ENCODE peak calls at places on chromosomes 2 and 18, in four cellular contexts. One of them, this sample, is unnamed.

GRCh38 chr2:58512878-58513277 is 271.8 kb upstream of the FANCL start:
- DNase-seq in heart right ventricle: no peak
- DNase-seq in BJ: no peak
- DNase-seq in testis: no peak
- DNase-seq in this sample: no peak

GRCh38 chr18:54531402-54532065 is 59.5 kb upstream of the DYNAP start:
- DNase-seq in heart right ventricle: no peak
- DNase-seq in BJ: no peak
- DNase-seq in testis: no peak
- DNase-seq in this sample: no peak

GRCh38 chr2:200380139-200380561 is 73.7 kb downstream of the SPATS2L start:
- DNase-seq in heart right ventricle: no peak
- DNase-seq in BJ: no peak
- DNase-seq in testis: no peak
- DNase-seq in this sample: no peak

GRCh38 chr2:64336171-64336570 is 117.8 kb upstream of the LGALSL start:
- DNase-seq in heart right ventricle: no peak
- DNase-seq in BJ: no peak
- DNase-seq in testis: no peak
- DNase-seq in this sample: no peak

GRCh38 chr2:33215299-33215698 is 261.1 kb upstream of the RASGRP3 start:
- DNase-seq in heart right ventricle: peak; percentile 25
- DNase-seq in BJ: peak; percentile 92
- DNase-seq in testis: no peak
- DNase-seq in this sample: peak; percentile 93

GRCh38 chr2:49251766-49252165 is 97.5 kb upstream of the FSHR start:
- DNase-seq in heart right ventricle: no peak
- DNase-seq in BJ: peak; percentile 69
- DNase-seq in testis: no peak
- DNase-seq in this sample: peak; percentile 69

GRCh38 chr18:45324081-45324480 is 291.2 kb upstream of the SLC14A2 start:
- DNase-seq in heart right ventricle: no peak
- DNase-seq in BJ: no peak
- DNase-seq in testis: no peak
- DNase-seq in this sample: no peak

GRCh38 chr2:98463988-98464771 is 19.5 kb downstream of the INPP4A start:
- DNase-seq in heart right ventricle: no peak
- DNase-seq in BJ: no peak
- DNase-seq in testis: no peak
- DNase-seq in this sample: no peak

GRCh38 chr2:205563646-205564045 is 118.7 kb upstream of the NRP2 start:
- DNase-seq in heart right ventricle: no peak
- DNase-seq in BJ: no peak
- DNase-seq in testis: peak; percentile 59
- DNase-seq in this sample: peak; percentile 14

GRCh38 chr2:3005859-3006258 is 371.8 kb downstream of the EIPR1 start:
- DNase-seq in heart right ventricle: no peak
- DNase-seq in BJ: no peak
- DNase-seq in testis: no peak
- DNase-seq in this sample: no peak

DNA sequence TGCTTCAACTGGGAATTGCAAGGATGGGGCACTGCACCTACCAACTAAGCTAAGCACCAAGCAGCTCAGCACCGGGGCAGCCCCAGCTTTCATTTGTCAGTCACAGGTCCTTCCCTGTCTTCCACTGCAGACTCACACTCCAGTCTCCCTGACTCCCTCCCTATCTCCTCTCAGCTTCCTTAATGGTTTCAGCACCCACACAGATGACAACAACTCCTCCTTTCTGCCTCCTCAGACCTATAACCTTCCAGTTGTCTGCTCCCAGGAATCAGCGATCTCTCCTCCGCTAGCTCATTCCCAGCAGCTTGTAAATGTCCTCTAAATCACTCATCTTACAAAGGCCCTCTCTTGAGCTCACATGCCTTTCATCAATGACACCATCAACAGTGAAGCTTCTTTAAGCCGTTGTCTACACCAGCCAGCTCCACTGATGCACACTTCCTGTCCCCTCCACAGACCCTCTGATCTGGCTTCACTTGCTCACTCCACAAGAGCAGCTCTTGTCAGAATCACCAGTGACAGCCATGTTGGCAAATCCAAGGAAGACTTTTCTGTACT is 32.1 kb downstream of the CLASP1 start:
- DNase-seq in heart right ventricle: no peak
- DNase-seq in BJ: no peak
- DNase-seq in testis: no peak
- DNase-seq in this sample: no peak
- H3K4me3 ChIP-seq in heart right ventricle: no peak overlapping the region
- H3K4me3 ChIP-seq in BJ: no peak overlapping the region
- H3K4me3 ChIP-seq in testis: no peak overlapping the region
- H3K4me3 ChIP-seq in this sample: no peak overlapping the region

DNA sequence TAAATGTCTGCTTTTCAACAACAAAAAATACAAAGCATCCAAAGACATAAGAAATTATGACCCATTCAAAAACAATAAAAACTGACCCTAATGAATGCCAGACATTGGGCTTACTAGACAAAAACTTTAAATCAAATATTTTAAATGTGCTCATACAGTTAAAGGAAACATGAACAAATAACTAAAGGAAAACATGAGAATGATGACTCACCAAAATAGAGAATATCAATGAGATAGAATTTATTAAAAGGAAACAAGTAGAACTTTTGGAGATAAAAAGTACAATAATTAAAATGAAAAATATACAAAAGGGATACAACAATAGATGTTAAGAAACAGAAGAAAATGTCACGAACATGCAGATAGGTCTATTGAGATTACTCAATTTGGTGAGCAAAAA is 110.6 kb downstream of the TRABD2A start:
- DNase-seq in heart right ventricle: no peak
- DNase-seq in BJ: no peak
- DNase-seq in testis: no peak
- DNase-seq in this sample: no peak
- H3K4me3 ChIP-seq in heart right ventricle: no peak overlapping the region
- H3K4me3 ChIP-seq in BJ: no peak overlapping the region
- H3K4me3 ChIP-seq in testis: no peak overlapping the region
- H3K4me3 ChIP-seq in this sample: no peak overlapping the region

GRCh38 chr2:131801210-131801744 is 273.6 kb downstream of the CCDC74A start:
- DNase-seq in heart right ventricle: no peak
- DNase-seq in BJ: no peak
- DNase-seq in testis: no peak
- DNase-seq in this sample: no peak
- H3K4me3 ChIP-seq in heart right ventricle: peak overlapping the region; percentile 33
- H3K4me3 ChIP-seq in BJ: no peak overlapping the region
- H3K4me3 ChIP-seq in testis: peak overlapping the region; percentile 57
- H3K4me3 ChIP-seq in this sample: no peak overlapping the region

DNA sequence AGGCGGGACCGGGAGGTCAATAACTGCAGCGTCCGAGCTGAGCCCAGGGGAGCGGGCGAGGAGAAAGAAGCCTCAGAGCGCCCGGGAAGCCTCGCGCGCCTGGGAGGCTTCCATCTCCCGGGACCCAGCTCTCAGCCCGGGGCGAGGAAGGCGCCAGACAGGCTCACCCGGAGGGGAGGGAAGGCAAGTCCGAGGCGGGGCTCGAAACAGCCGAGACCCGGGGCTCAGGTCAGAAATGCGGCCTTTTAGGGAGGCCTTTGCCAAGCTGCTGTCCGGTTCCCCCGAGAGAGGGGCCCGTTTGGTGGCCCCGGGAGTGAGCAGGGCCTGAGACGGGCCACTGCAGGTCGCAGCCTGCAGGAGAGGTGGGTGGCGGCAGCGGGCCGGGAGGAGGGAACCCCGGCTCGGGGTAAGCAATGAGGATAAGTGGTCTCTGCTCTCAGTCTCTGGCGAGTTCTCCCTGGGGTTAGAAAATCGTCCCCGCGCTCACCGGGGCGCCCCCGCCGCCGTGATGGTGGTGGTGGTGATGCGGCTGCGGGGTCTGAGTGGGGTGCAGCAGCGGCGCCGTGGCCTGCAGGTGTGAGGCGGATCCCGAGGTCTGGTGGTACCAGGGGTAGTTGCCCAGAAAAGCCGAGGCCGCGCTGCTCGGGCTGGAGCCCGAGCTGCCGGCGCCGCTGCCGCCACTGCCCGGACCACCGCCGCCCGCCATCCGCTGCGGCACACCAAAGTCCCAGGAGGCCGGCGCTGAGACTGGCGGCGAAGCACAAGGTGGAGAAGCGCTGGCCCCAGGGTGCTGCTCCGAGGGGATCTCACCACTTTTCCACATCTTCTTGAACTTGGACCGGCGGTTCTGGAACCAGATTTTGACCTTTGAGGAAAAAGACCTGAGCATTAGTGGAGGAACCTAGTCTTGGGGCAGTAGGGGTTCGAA is 2.4 kb downstream of the DLX2 start:
- DNase-seq in heart right ventricle: no peak
- DNase-seq in BJ: no peak
- DNase-seq in testis: no peak
- DNase-seq in this sample: no peak
- H3K4me3 ChIP-seq in heart right ventricle: no peak overlapping the region
- H3K4me3 ChIP-seq in BJ: peak overlapping the region; percentile 22
- H3K4me3 ChIP-seq in testis: no peak overlapping the region
- H3K4me3 ChIP-seq in this sample: peak overlapping the region; percentile 1

DNA sequence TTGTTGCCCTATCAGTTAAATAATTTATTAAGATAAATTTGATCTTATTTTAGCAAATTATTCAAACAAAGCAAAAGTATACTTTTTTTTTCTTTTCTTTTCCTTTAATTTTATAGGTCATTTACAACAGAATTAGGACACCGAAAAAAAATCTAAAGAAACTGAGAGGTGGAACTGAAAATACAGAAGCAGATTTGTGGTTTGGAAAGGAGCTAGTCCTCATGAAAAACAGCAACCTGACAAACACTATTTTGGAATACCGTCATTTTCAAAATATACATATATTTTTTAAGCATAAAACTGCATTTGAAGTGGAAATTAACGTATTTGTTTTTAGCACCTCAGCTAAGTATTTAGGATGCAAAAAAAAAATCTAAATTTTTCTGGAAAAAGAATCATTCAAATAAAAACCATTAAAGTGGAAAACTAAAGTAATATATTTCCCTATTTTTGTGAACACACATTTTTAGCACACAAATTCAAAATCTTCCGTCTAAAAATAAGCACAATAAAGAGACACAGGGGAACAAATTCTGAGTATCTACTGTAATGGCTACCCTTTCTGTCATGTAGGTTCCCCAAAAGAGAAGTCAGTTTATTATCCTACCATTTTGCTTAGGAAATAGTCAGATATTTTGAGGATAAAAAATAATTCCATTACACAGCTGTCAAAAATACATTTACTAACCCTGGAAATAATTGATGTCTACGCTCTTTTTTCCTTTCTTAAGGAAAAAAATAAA is 2.7 kb downstream of the CCDC88A start:
- DNase-seq in heart right ventricle: no peak
- DNase-seq in BJ: no peak
- DNase-seq in testis: no peak
- DNase-seq in this sample: no peak
- H3K4me3 ChIP-seq in heart right ventricle: no peak overlapping the region
- H3K4me3 ChIP-seq in BJ: no peak overlapping the region
- H3K4me3 ChIP-seq in testis: no peak overlapping the region
- H3K4me3 ChIP-seq in this sample: peak overlapping the region; percentile 89

GRCh38 chr2:157388827-157389226 is 55.1 kb downstream of the CYTIP start:
- DNase-seq in heart right ventricle: no peak
- DNase-seq in BJ: no peak
- DNase-seq in testis: no peak
- DNase-seq in this sample: no peak

GRCh38 chr2:157386247-157386646 is 57.6 kb downstream of the CYTIP start:
- DNase-seq in heart right ventricle: no peak
- DNase-seq in BJ: no peak
- DNase-seq in testis: no peak
- DNase-seq in this sample: no peak

GRCh38 chr2:157386747-157387146 is 57.1 kb downstream of the CYTIP start:
- DNase-seq in heart right ventricle: no peak
- DNase-seq in BJ: no peak
- DNase-seq in testis: no peak
- DNase-seq in this sample: no peak
- H3K4me3 ChIP-seq in heart right ventricle: no peak overlapping the region
- H3K4me3 ChIP-seq in BJ: no peak overlapping the region
- H3K4me3 ChIP-seq in testis: no peak overlapping the region
- H3K4me3 ChIP-seq in this sample: no peak overlapping the region